ENCODE peak calls at places on chromosome 13, in ten cellular contexts. One of them, this sample, is unnamed. For H3K36me3, the result is how much of the 10 kb centered on the place peaks cover.

GRCh38 chr13:94176576-94176975 is 302.9 kb downstream of the DCT start:
- DNase-seq in neuronal stem cell: no peak
- DNase-seq in cardiac muscle cell: no peak
- DNase-seq in aorta: no peak
- DNase-seq in tibial artery: no peak
- DNase-seq in small intestine: no peak
- DNase-seq in CD8-positive, alpha-beta T cell: no peak
- DNase-seq in ovary: no peak
- DNase-seq in astrocyte: no peak
- DNase-seq in brain microvascular endothelial cell: no peak
- DNase-seq in this sample: no peak

GRCh38 chr13:42986176-42986574 is 5.9 kb downstream of the EPSTI1 start:
- DNase-seq in CD8-positive, alpha-beta T cell: no peak
- DNase-seq in neuronal stem cell: no peak
- DNase-seq in small intestine: no peak
- DNase-seq in cardiac muscle cell: no peak
- DNase-seq in brain microvascular endothelial cell: no peak
- DNase-seq in astrocyte: no peak
- DNase-seq in tibial artery: no peak
- DNase-seq in aorta: no peak
- DNase-seq in ovary: no peak
- DNase-seq in this sample: no peak

GRCh38 chr13:46712524-46712923 is 84.4 kb downstream of the ESD start:
- DNase-seq in brain microvascular endothelial cell: no peak
- DNase-seq in aorta: no peak
- DNase-seq in astrocyte: no peak
- DNase-seq in small intestine: no peak
- DNase-seq in CD8-positive, alpha-beta T cell: no peak
- DNase-seq in tibial artery: no peak
- DNase-seq in cardiac muscle cell: no peak
- DNase-seq in neuronal stem cell: no peak
- DNase-seq in ovary: no peak
- DNase-seq in this sample: no peak

GRCh38 chr13:20090349-20090748 is 70.5 kb downstream of the GJA3 start:
- DNase-seq in astrocyte: no peak
- DNase-seq in tibial artery: no peak
- DNase-seq in aorta: no peak
- DNase-seq in ovary: no peak
- DNase-seq in brain microvascular endothelial cell: no peak
- DNase-seq in CD8-positive, alpha-beta T cell: no peak
- DNase-seq in cardiac muscle cell: no peak
- DNase-seq in neuronal stem cell: no peak
- DNase-seq in small intestine: no peak
- DNase-seq in this sample: no peak

GRCh38 chr13:78657699-78658629 is 991 bp downstream of the OBI1 start:
- DNase-seq in aorta: no peak
- DNase-seq in CD8-positive, alpha-beta T cell: no peak
- DNase-seq in small intestine: peak
- DNase-seq in tibial artery: no peak
- DNase-seq in brain microvascular endothelial cell: no peak
- DNase-seq in cardiac muscle cell: peak
- DNase-seq in neuronal stem cell: peak
- DNase-seq in ovary: no peak
- DNase-seq in astrocyte: no peak
- DNase-seq in this sample: no peak

GRCh38 chr13:42821437-42821836 is 40.1 kb downstream of the FAM216B start:
- DNase-seq in CD8-positive, alpha-beta T cell: no peak
- DNase-seq in tibial artery: no peak
- DNase-seq in cardiac muscle cell: no peak
- DNase-seq in small intestine: no peak
- DNase-seq in neuronal stem cell: no peak
- DNase-seq in ovary: no peak
- DNase-seq in aorta: no peak
- DNase-seq in brain microvascular endothelial cell: peak
- DNase-seq in astrocyte: peak
- DNase-seq in this sample: no peak

GRCh38 chr13:22777207-22777606 is 403.6 kb upstream of the SGCG start:
- DNase-seq in cardiac muscle cell: no peak
- DNase-seq in tibial artery: no peak
- DNase-seq in small intestine: no peak
- DNase-seq in aorta: no peak
- DNase-seq in astrocyte: no peak
- DNase-seq in ovary: no peak
- DNase-seq in CD8-positive, alpha-beta T cell: no peak
- DNase-seq in neuronal stem cell: no peak
- DNase-seq in brain microvascular endothelial cell: no peak
- DNase-seq in this sample: no peak

GRCh38 chr13:37905736-37906135 is 36.2 kb upstream of the TRPC4 start:
- DNase-seq in CD8-positive, alpha-beta T cell: no peak
- DNase-seq in tibial artery: no peak
- DNase-seq in brain microvascular endothelial cell: no peak
- DNase-seq in neuronal stem cell: no peak
- DNase-seq in aorta: no peak
- DNase-seq in astrocyte: peak
- DNase-seq in ovary: no peak
- DNase-seq in cardiac muscle cell: no peak
- DNase-seq in small intestine: no peak
- DNase-seq in this sample: no peak

GRCh38 chr13:102854675-102855074 is 8.8 kb downstream of the ERCC5 start:
- DNase-seq in aorta: no peak
- DNase-seq in tibial artery: no peak
- DNase-seq in CD8-positive, alpha-beta T cell: no peak
- DNase-seq in brain microvascular endothelial cell: no peak
- DNase-seq in neuronal stem cell: no peak
- DNase-seq in cardiac muscle cell: no peak
- DNase-seq in ovary: no peak
- DNase-seq in astrocyte: no peak
- DNase-seq in small intestine: no peak
- DNase-seq in this sample: no peak

GRCh38 chr13:102848956-102849355 is 3.1 kb downstream of the ERCC5 start:
- DNase-seq in small intestine: no peak
- DNase-seq in astrocyte: no peak
- DNase-seq in ovary: no peak
- DNase-seq in tibial artery: no peak
- DNase-seq in CD8-positive, alpha-beta T cell: no peak
- DNase-seq in neuronal stem cell: no peak
- DNase-seq in aorta: no peak
- DNase-seq in cardiac muscle cell: no peak
- DNase-seq in brain microvascular endothelial cell: no peak
- DNase-seq in this sample: no peak

GRCh38 chr13:102847272-102848234 is 1.7 kb downstream of the ERCC5 start:
- DNase-seq in brain microvascular endothelial cell: peak
- DNase-seq in ovary: no peak
- DNase-seq in tibial artery: no peak
- DNase-seq in CD8-positive, alpha-beta T cell: no peak
- DNase-seq in astrocyte: peak
- DNase-seq in small intestine: peak
- DNase-seq in aorta: no peak
- DNase-seq in cardiac muscle cell: peak
- DNase-seq in neuronal stem cell: no peak
- DNase-seq in this sample: no peak

GRCh38 chr13:102856603-102857002 is 10.8 kb downstream of the ERCC5 start:
- DNase-seq in CD8-positive, alpha-beta T cell: no peak
- DNase-seq in brain microvascular endothelial cell: no peak
- DNase-seq in tibial artery: no peak
- DNase-seq in cardiac muscle cell: no peak
- DNase-seq in ovary: no peak
- DNase-seq in neuronal stem cell: no peak
- DNase-seq in small intestine: peak
- DNase-seq in aorta: no peak
- DNase-seq in astrocyte: peak
- DNase-seq in this sample: peak

DNA sequence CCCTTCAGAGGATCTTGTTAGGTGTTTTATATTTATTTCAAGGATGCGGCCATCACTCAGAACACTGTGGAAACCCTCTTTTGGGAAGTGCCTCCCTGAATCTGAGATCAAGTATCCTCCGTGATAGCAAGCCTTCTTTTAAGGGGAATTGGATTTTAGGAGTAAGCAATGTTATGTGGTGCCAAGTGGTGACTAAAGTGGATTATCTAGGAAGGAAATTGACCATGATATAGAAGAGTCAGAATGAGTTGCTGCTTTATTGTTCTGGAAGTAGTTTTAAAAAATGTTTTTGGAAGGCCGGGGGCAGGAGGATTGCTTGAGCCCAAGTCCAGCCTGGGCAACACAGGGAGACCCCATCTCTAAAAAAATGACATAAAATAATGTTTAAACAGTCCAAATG is 6.7 kb downstream of the ERCC5 start:
- DNase-seq in ovary: no peak
- DNase-seq in cardiac muscle cell: no peak
- DNase-seq in small intestine: no peak
- DNase-seq in CD8-positive, alpha-beta T cell: no peak
- DNase-seq in aorta: no peak
- DNase-seq in neuronal stem cell: no peak
- DNase-seq in astrocyte: no peak
- DNase-seq in tibial artery: no peak
- DNase-seq in brain microvascular endothelial cell: no peak
- DNase-seq in this sample: no peak
- H3K36me3 ChIP-seq in ovary: under half
- H3K36me3 ChIP-seq in cardiac muscle cell: under half
- H3K36me3 ChIP-seq in small intestine: under half
- H3K36me3 ChIP-seq in CD8-positive, alpha-beta T cell: under half
- H3K36me3 ChIP-seq in aorta: under half
- H3K36me3 ChIP-seq in neuronal stem cell: half or more
- H3K36me3 ChIP-seq in astrocyte: under half
- H3K36me3 ChIP-seq in tibial artery: under half
- H3K36me3 ChIP-seq in brain microvascular endothelial cell: under half
- H3K36me3 ChIP-seq in this sample: under half

GRCh38 chr13:48072304-48072703 is 22.6 kb downstream of the MED4 start:
- DNase-seq in astrocyte: no peak
- DNase-seq in tibial artery: no peak
- DNase-seq in brain microvascular endothelial cell: no peak
- DNase-seq in small intestine: no peak
- DNase-seq in CD8-positive, alpha-beta T cell: no peak
- DNase-seq in neuronal stem cell: no peak
- DNase-seq in ovary: no peak
- DNase-seq in aorta: no peak
- DNase-seq in cardiac muscle cell: no peak
- DNase-seq in this sample: no peak

GRCh38 chr13:48072787-48073186 is 22.1 kb downstream of the MED4 start:
- DNase-seq in ovary: no peak
- DNase-seq in tibial artery: no peak
- DNase-seq in brain microvascular endothelial cell: no peak
- DNase-seq in CD8-positive, alpha-beta T cell: no peak
- DNase-seq in small intestine: no peak
- DNase-seq in neuronal stem cell: no peak
- DNase-seq in cardiac muscle cell: no peak
- DNase-seq in astrocyte: no peak
- DNase-seq in aorta: no peak
- DNase-seq in this sample: no peak

GRCh38 chr13:48081739-48082138 is 13.2 kb downstream of the MED4 start:
- DNase-seq in cardiac muscle cell: no peak
- DNase-seq in CD8-positive, alpha-beta T cell: no peak
- DNase-seq in astrocyte: no peak
- DNase-seq in ovary: no peak
- DNase-seq in aorta: no peak
- DNase-seq in small intestine: no peak
- DNase-seq in tibial artery: no peak
- DNase-seq in brain microvascular endothelial cell: no peak
- DNase-seq in neuronal stem cell: no peak
- DNase-seq in this sample: no peak

GRCh38 chr13:48074006-48074405 is 20.9 kb downstream of the MED4 start:
- DNase-seq in cardiac muscle cell: no peak
- DNase-seq in tibial artery: no peak
- DNase-seq in small intestine: no peak
- DNase-seq in brain microvascular endothelial cell: no peak
- DNase-seq in ovary: no peak
- DNase-seq in aorta: no peak
- DNase-seq in CD8-positive, alpha-beta T cell: no peak
- DNase-seq in neuronal stem cell: no peak
- DNase-seq in astrocyte: no peak
- DNase-seq in this sample: no peak

GRCh38 chr13:48078251-48078656 is 16.6 kb downstream of the MED4 start:
- DNase-seq in aorta: no peak
- DNase-seq in small intestine: peak
- DNase-seq in tibial artery: no peak
- DNase-seq in cardiac muscle cell: no peak
- DNase-seq in ovary: no peak
- DNase-seq in neuronal stem cell: no peak
- DNase-seq in CD8-positive, alpha-beta T cell: no peak
- DNase-seq in brain microvascular endothelial cell: no peak
- DNase-seq in astrocyte: no peak
- DNase-seq in this sample: no peak
- H3K36me3 ChIP-seq in aorta: under half
- H3K36me3 ChIP-seq in small intestine: under half
- H3K36me3 ChIP-seq in tibial artery: half or more
- H3K36me3 ChIP-seq in cardiac muscle cell: half or more
- H3K36me3 ChIP-seq in ovary: under half
- H3K36me3 ChIP-seq in neuronal stem cell: half or more
- H3K36me3 ChIP-seq in CD8-positive, alpha-beta T cell: half or more
- H3K36me3 ChIP-seq in brain microvascular endothelial cell: under half
- H3K36me3 ChIP-seq in astrocyte: under half
- H3K36me3 ChIP-seq in this sample: under half

DNA sequence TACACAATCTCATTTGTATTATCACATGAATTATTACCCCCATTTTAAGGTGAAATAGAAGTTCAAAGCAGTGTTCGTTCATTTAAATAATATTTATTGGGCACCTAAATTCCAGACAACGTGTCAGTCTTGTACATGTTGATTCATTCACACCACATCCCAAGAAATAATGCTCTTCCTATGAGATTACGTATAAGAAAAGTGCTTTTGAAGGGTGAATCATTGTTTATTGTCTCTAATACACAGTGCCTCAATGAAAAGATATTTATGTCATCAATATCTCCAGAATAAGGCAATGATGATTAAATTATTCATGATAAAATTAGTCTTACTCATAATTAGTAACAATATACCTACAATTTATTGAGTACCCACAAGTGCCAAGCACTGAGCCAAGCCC is 35.6 kb downstream of the CLDN10 start:
- DNase-seq in ovary: no peak
- DNase-seq in neuronal stem cell: no peak
- DNase-seq in aorta: no peak
- DNase-seq in small intestine: no peak
- DNase-seq in cardiac muscle cell: no peak
- DNase-seq in CD8-positive, alpha-beta T cell: no peak
- DNase-seq in astrocyte: no peak
- DNase-seq in brain microvascular endothelial cell: no peak
- DNase-seq in tibial artery: no peak
- DNase-seq in this sample: no peak
- H3K36me3 ChIP-seq in ovary: under half
- H3K36me3 ChIP-seq in neuronal stem cell: half or more
- H3K36me3 ChIP-seq in aorta: under half
- H3K36me3 ChIP-seq in small intestine: under half
- H3K36me3 ChIP-seq in cardiac muscle cell: half or more
- H3K36me3 ChIP-seq in CD8-positive, alpha-beta T cell: under half
- H3K36me3 ChIP-seq in astrocyte: half or more
- H3K36me3 ChIP-seq in brain microvascular endothelial cell: under half
- H3K36me3 ChIP-seq in tibial artery: under half
- H3K36me3 ChIP-seq in this sample: under half

GRCh38 chr13:30353060-30353459 is 45.7 kb upstream of the KATNAL1 start:
- DNase-seq in neuronal stem cell: no peak
- DNase-seq in CD8-positive, alpha-beta T cell: no peak
- DNase-seq in small intestine: no peak
- DNase-seq in aorta: no peak
- DNase-seq in ovary: no peak
- DNase-seq in cardiac muscle cell: no peak
- DNase-seq in tibial artery: no peak
- DNase-seq in brain microvascular endothelial cell: no peak
- DNase-seq in astrocyte: no peak
- DNase-seq in this sample: no peak

GRCh38 chr13:30355839-30356238 is 48.5 kb upstream of the KATNAL1 start:
- DNase-seq in neuronal stem cell: no peak
- DNase-seq in tibial artery: no peak
- DNase-seq in ovary: no peak
- DNase-seq in brain microvascular endothelial cell: no peak
- DNase-seq in small intestine: no peak
- DNase-seq in astrocyte: no peak
- DNase-seq in aorta: no peak
- DNase-seq in CD8-positive, alpha-beta T cell: no peak
- DNase-seq in cardiac muscle cell: no peak
- DNase-seq in this sample: no peak

GRCh38 chr13:30353601-30354000 is 46.2 kb upstream of the KATNAL1 start:
- DNase-seq in aorta: no peak
- DNase-seq in small intestine: no peak
- DNase-seq in ovary: no peak
- DNase-seq in brain microvascular endothelial cell: no peak
- DNase-seq in neuronal stem cell: no peak
- DNase-seq in cardiac muscle cell: no peak
- DNase-seq in CD8-positive, alpha-beta T cell: no peak
- DNase-seq in astrocyte: no peak
- DNase-seq in tibial artery: no peak
- DNase-seq in this sample: no peak

GRCh38 chr13:30355405-30355741 is 48.0 kb upstream of the KATNAL1 start:
- DNase-seq in cardiac muscle cell: peak
- DNase-seq in CD8-positive, alpha-beta T cell: peak
- DNase-seq in aorta: no peak
- DNase-seq in tibial artery: no peak
- DNase-seq in brain microvascular endothelial cell: no peak
- DNase-seq in neuronal stem cell: no peak
- DNase-seq in ovary: no peak
- DNase-seq in astrocyte: no peak
- DNase-seq in small intestine: no peak
- DNase-seq in this sample: no peak

GRCh38 chr13:30354481-30355404 is 47.4 kb upstream of the KATNAL1 start:
- DNase-seq in aorta: no peak
- DNase-seq in CD8-positive, alpha-beta T cell: no peak
- DNase-seq in astrocyte: peak
- DNase-seq in tibial artery: no peak
- DNase-seq in ovary: no peak
- DNase-seq in brain microvascular endothelial cell: no peak
- DNase-seq in small intestine: no peak
- DNase-seq in neuronal stem cell: no peak
- DNase-seq in cardiac muscle cell: no peak
- DNase-seq in this sample: no peak
- H3K36me3 ChIP-seq in aorta: under half
- H3K36me3 ChIP-seq in CD8-positive, alpha-beta T cell: under half
- H3K36me3 ChIP-seq in astrocyte: under half
- H3K36me3 ChIP-seq in tibial artery: under half
- H3K36me3 ChIP-seq in ovary: under half
- H3K36me3 ChIP-seq in brain microvascular endothelial cell: under half
- H3K36me3 ChIP-seq in small intestine: under half
- H3K36me3 ChIP-seq in neuronal stem cell: under half
- H3K36me3 ChIP-seq in cardiac muscle cell: under half
- H3K36me3 ChIP-seq in this sample: under half